ENCODE peak calls at places on chromosomes 5 and 9, in nine cellular contexts. B, D, F, M, Q, J, V, U and I are unnamed samples.

GRCh38 chr5:1793966-1794895 is 5.4 kb downstream of the MRPL36 start:
- DNase-seq in B (no peak), D (no peak), F (no peak), M (no peak), Q (no peak), J (no peak), V (no peak), U (no peak), I (no peak)

GRCh38 chr5:73709536-73710129 is 83.6 kb downstream of the ARHGEF28 start:
- DNase-seq in B (no peak), D (no peak), F (no peak), M (no peak), Q (no peak), J (no peak), V (no peak), U (no peak), I (no peak)

GRCh38 chr9:111731916-111732315 is 62.8 kb downstream of the SHOC1 start:
- DNase-seq in B (no peak), D (no peak), F (no peak), M (no peak), Q (no peak), J (no peak), V (no peak), U (no peak), I (no peak)

GRCh38 chr5:43152946-43153345 is 32.2 kb downstream of the ZNF131 start:
- DNase-seq in B (no peak), D (no peak), F (no peak), M (no peak), Q (no peak), J (no peak), V (no peak), U (no peak), I (no peak)

GRCh38 chr9:9615086-9615485 is 997.7 kb downstream of the PTPRD start:
- DNase-seq in B (no peak), D (no peak), F (no peak), M (no peak), Q (no peak), J (no peak), V (no peak), U (peak), I (no peak)

GRCh38 chr9:106697799-106698591 is 165.0 kb upstream of the ZNF462 start:
- DNase-seq in B (no peak), D (peak), F (no peak), M (peak), Q (peak), J (peak), V (no peak), U (no peak), I (peak)

GRCh38 chr9:69186841-69187611 is 12.9 kb downstream of the TJP2 start:
- DNase-seq in B (no peak), D (no peak), F (no peak), M (no peak), Q (no peak), J (no peak), V (no peak), U (no peak), I (no peak)

GRCh38 chr9:131524578-131525315 is 6.3 kb downstream of the UCK1 start:
- DNase-seq in B (no peak), D (no peak), F (peak), M (no peak), Q (no peak), J (no peak), V (no peak), U (no peak), I (no peak)

GRCh38 chr5:38921174-38921573 is 75.4 kb downstream of the OSMR start:
- DNase-seq in B (no peak), D (no peak), F (no peak), M (no peak), Q (no peak), J (peak), V (no peak), U (no peak), I (no peak)

GRCh38 chr5:144142030-144142825 is 28.2 kb downstream of the YIPF5 start:
- DNase-seq in B (no peak), D (no peak), F (peak), M (no peak), Q (no peak), J (peak), V (peak), U (peak), I (no peak)

GRCh38 chr5:133995903-133996563 is 8.7 kb downstream of the VDAC1 start:
- DNase-seq in B (no peak), D (no peak), F (no peak), M (no peak), Q (no peak), J (no peak), V (no peak), U (no peak), I (no peak)

GRCh38 chr5:133995341-133995740 is 9.4 kb downstream of the VDAC1 start:
- DNase-seq in B (no peak), D (no peak), F (no peak), M (no peak), Q (no peak), J (no peak), V (no peak), U (no peak), I (no peak)

GRCh38 chr5:133994990-133995333 is 9.8 kb downstream of the VDAC1 start:
- DNase-seq in B (no peak), D (no peak), F (no peak), M (no peak), Q (no peak), J (no peak), V (no peak), U (no peak), I (no peak)

GRCh38 chr5:133998807-133999206 is 6.0 kb downstream of the VDAC1 start:
- DNase-seq in B (no peak), D (no peak), F (no peak), M (no peak), Q (no peak), J (peak), V (no peak), U (no peak), I (no peak)

GRCh38 chr5:133996683-133997252 is 8.0 kb downstream of the VDAC1 start:
- DNase-seq in B (no peak), D (no peak), F (no peak), M (no peak), Q (no peak), J (peak), V (no peak), U (no peak), I (no peak)
- TF ChIP-seq CTCF in B (no peak), D (no peak), F (peak), M (peak), Q (peak), J (peak), V (peak), U (peak), I (peak)

DNA sequence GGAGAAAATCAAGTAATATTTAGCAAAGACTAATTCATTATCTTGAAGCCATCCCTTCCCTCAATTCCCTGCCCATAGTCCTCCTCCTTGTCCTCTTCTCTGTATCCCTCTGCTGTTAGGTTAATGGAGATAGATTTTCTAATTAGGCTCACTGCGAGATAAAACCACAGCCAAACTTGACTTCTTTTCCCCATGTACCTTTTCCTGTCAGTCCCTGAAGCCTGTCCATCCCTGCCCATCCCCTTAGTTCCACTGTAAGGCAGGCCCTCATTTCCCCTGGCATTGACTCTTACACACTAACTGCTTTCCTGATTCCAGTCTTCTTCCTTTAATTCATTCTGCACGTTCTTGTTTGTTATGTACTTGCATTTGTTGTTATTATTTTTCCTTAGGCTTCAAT is 1.2 kb downstream of the TLR4 start:
- DNase-seq in B (no peak), D (no peak), F (no peak), M (no peak), Q (no peak), J (no peak), V (no peak), U (no peak), I (no peak)
- TF ChIP-seq CTCF in B (no peak), D (no peak), F (no peak), M (no peak), Q (no peak), J (no peak), V (no peak), U (no peak), I (no peak)

GRCh38 chr9:2228132-2228531 is 213.0 kb downstream of the SMARCA2 start:
- DNase-seq in B (no peak), D (peak), F (no peak), M (no peak), Q (peak), J (peak), V (no peak), U (peak), I (no peak)
- TF ChIP-seq CTCF in B (peak), D (no peak), F (peak), M (peak), Q (no peak), J (peak), V (peak), U (peak), I (peak)

DNA sequence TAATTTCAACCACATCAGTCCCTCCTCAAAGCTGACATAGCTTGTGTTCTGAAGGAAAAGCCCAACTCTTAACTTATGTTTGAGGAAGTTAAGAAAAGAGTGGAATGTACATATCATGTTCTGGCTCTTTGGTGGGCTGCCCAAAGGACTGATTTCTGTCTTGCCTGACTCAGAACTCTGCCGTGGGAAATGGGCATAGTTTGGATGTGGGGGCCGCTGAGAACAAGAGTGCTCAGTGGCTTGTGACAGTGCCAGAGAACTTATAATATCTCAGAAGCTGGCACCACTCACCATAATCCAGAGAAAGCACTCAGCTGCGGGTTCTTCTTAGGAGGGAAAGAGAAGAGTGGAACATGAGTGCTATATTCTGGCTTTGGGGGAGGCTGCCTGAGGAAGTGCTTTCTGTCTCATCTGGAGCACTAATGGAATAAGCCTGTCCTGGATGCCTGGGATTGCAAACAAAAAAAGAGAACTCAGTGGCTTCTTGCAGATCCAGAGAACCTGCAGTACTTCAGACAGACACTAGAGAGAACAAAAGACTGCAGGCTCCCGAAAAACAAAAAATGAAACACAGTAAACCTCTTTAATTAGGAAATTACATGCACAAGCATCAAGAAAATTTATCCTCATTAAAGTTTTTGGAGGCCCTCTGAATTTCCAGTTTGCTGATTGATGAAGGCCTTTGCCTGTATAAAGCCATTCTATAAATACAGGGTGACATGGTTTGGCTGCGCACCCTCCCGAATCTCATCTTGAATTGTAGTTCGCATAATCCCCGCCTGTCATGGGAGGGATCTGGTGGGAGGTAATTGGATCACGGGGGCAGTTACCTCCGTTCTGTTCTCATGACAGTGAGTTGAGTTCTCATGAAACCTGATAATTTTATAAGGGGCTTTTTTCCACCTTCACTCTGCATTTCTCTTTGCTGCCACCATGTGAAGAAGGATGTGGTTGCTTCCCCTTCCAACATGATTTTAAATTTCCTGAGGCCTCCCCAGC is 207.0 kb downstream of the DMAC1 start:
- DNase-seq in B (no peak), D (no peak), F (no peak), M (no peak), Q (no peak), J (peak), V (no peak), U (no peak), I (no peak)
- TF ChIP-seq CTCF in B (no peak), D (no peak), F (no peak), M (no peak), Q (no peak), J (peak), V (peak), U (no peak), I (no peak)

GRCh38 chr9:129496187-129497063 is 124.5 kb downstream of the C9orf50 start:
- DNase-seq in B (peak), D (peak), F (peak), M (peak), Q (peak), J (peak), V (peak), U (no peak), I (peak)
- TF ChIP-seq CTCF in B (no peak), D (no peak), F (no peak), M (no peak), Q (no peak), J (no peak), V (no peak), U (no peak), I (no peak)